ENCODE peak calls at places on chromosome 20, in ten cellular contexts. One of them, this sample, is unnamed.

GRCh38 chr20:1185781-1186334 is 1.1 kb upstream of the TMEM74B start:
- DNase-seq in Peyer's patch: peak; percentile 81
- DNase-seq in GM12865: peak; percentile 57
- DNase-seq in colonic mucosa: peak; percentile 45
- DNase-seq in foreskin fibroblast: peak; percentile 69
- DNase-seq in PC-3: peak; percentile 71
- DNase-seq in astrocyte of the spinal cord: peak; percentile 7
- DNase-seq in BE2C: peak; percentile 40
- DNase-seq in sigmoid colon: no peak
- DNase-seq in AG04450: no peak
- DNase-seq in this sample: no peak

GRCh38 chr20:5205348-5206210 is 78.8 kb downstream of the CDS2 start:
- DNase-seq in astrocyte of the spinal cord: peak; percentile 77
- DNase-seq in Peyer's patch: peak; percentile 74
- DNase-seq in sigmoid colon: peak; percentile 80
- DNase-seq in colonic mucosa: peak; percentile 70
- DNase-seq in GM12865: peak; percentile 80
- DNase-seq in PC-3: peak; percentile 86
- DNase-seq in BE2C: peak; percentile 80
- DNase-seq in foreskin fibroblast: peak; percentile 89
- DNase-seq in AG04450: peak; percentile 47
- DNase-seq in this sample: peak; percentile 59

GRCh38 chr20:57613481-57613921 is 6.7 kb downstream of the ZBP1 start:
- DNase-seq in PC-3: no peak
- DNase-seq in AG04450: no peak
- DNase-seq in astrocyte of the spinal cord: no peak
- DNase-seq in sigmoid colon: no peak
- DNase-seq in foreskin fibroblast: no peak
- DNase-seq in BE2C: no peak
- DNase-seq in colonic mucosa: no peak
- DNase-seq in Peyer's patch: peak; percentile 19
- DNase-seq in GM12865: no peak
- DNase-seq in this sample: no peak

GRCh38 chr20:17610566-17611289 is 40.9 kb downstream of the DSTN start:
- DNase-seq in AG04450: no peak
- DNase-seq in astrocyte of the spinal cord: no peak
- DNase-seq in colonic mucosa: peak; percentile 80
- DNase-seq in GM12865: no peak
- DNase-seq in sigmoid colon: no peak
- DNase-seq in Peyer's patch: peak; percentile 69
- DNase-seq in foreskin fibroblast: peak; percentile 34
- DNase-seq in BE2C: no peak
- DNase-seq in PC-3: no peak
- DNase-seq in this sample: no peak

GRCh38 chr20:20096421-20096820 is 44.1 kb downstream of the CFAP61 start:
- DNase-seq in BE2C: no peak
- DNase-seq in sigmoid colon: no peak
- DNase-seq in astrocyte of the spinal cord: no peak
- DNase-seq in PC-3: no peak
- DNase-seq in AG04450: no peak
- DNase-seq in colonic mucosa: no peak
- DNase-seq in Peyer's patch: no peak
- DNase-seq in GM12865: no peak
- DNase-seq in foreskin fibroblast: peak; percentile 11
- DNase-seq in this sample: no peak

GRCh38 chr20:558117-558516 is 14.5 kb upstream of the CSNK2A1 start:
- DNase-seq in BE2C: no peak
- DNase-seq in GM12865: no peak
- DNase-seq in Peyer's patch: no peak
- DNase-seq in foreskin fibroblast: no peak
- DNase-seq in sigmoid colon: no peak
- DNase-seq in colonic mucosa: no peak
- DNase-seq in AG04450: no peak
- DNase-seq in astrocyte of the spinal cord: no peak
- DNase-seq in PC-3: peak; percentile 37
- DNase-seq in this sample: no peak

GRCh38 chr20:8510808-8511207 is 378.7 kb downstream of the PLCB1 start:
- DNase-seq in foreskin fibroblast: no peak
- DNase-seq in Peyer's patch: no peak
- DNase-seq in GM12865: no peak
- DNase-seq in AG04450: no peak
- DNase-seq in BE2C: no peak
- DNase-seq in astrocyte of the spinal cord: no peak
- DNase-seq in sigmoid colon: no peak
- DNase-seq in PC-3: no peak
- DNase-seq in colonic mucosa: no peak
- DNase-seq in this sample: no peak

GRCh38 chr20:25058051-25058796 is at the start of gene ACSS1:
- DNase-seq in AG04450: no peak
- DNase-seq in PC-3: peak; percentile 31
- DNase-seq in Peyer's patch: peak; percentile 86
- DNase-seq in BE2C: no peak
- DNase-seq in sigmoid colon: peak; percentile 88
- DNase-seq in astrocyte of the spinal cord: peak; percentile 25
- DNase-seq in colonic mucosa: peak; percentile 80
- DNase-seq in foreskin fibroblast: peak; percentile 58
- DNase-seq in GM12865: peak; percentile 94
- DNase-seq in this sample: no peak

GRCh38 chr20:58011106-58011946 is 217.1 kb downstream of the ANKRD60 start:
- DNase-seq in GM12865: no peak
- DNase-seq in Peyer's patch: no peak
- DNase-seq in colonic mucosa: no peak
- DNase-seq in AG04450: no peak
- DNase-seq in foreskin fibroblast: no peak
- DNase-seq in BE2C: no peak
- DNase-seq in astrocyte of the spinal cord: no peak
- DNase-seq in sigmoid colon: no peak
- DNase-seq in PC-3: no peak
- DNase-seq in this sample: no peak

GRCh38 chr20:39263076-39263475 is 300.9 kb downstream of the DHX35 start:
- DNase-seq in PC-3: peak; percentile 33
- DNase-seq in GM12865: no peak
- DNase-seq in AG04450: no peak
- DNase-seq in sigmoid colon: no peak
- DNase-seq in astrocyte of the spinal cord: peak; percentile 2
- DNase-seq in Peyer's patch: no peak
- DNase-seq in BE2C: no peak
- DNase-seq in colonic mucosa: no peak
- DNase-seq in foreskin fibroblast: peak; percentile 2
- DNase-seq in this sample: peak; percentile 2

GRCh38 chr20:56861590-56861989 is 232.5 kb downstream of the TFAP2C start:
- DNase-seq in sigmoid colon: no peak
- DNase-seq in colonic mucosa: no peak
- DNase-seq in AG04450: no peak
- DNase-seq in astrocyte of the spinal cord: no peak
- DNase-seq in foreskin fibroblast: no peak
- DNase-seq in PC-3: no peak
- DNase-seq in GM12865: no peak
- DNase-seq in BE2C: no peak
- DNase-seq in Peyer's patch: no peak
- DNase-seq in this sample: no peak

GRCh38 chr20:33727806-33728205 is 4.0 kb upstream of the ZNF341 start:
- DNase-seq in astrocyte of the spinal cord: no peak
- DNase-seq in Peyer's patch: no peak
- DNase-seq in AG04450: no peak
- DNase-seq in GM12865: no peak
- DNase-seq in BE2C: no peak
- DNase-seq in colonic mucosa: no peak
- DNase-seq in PC-3: no peak
- DNase-seq in foreskin fibroblast: no peak
- DNase-seq in sigmoid colon: no peak
- DNase-seq in this sample: no peak

GRCh38 chr20:17437251-17437650 is 93.9 kb downstream of the BFSP1 start:
- DNase-seq in BE2C: no peak
- DNase-seq in AG04450: no peak
- DNase-seq in sigmoid colon: no peak
- DNase-seq in foreskin fibroblast: no peak
- DNase-seq in PC-3: no peak
- DNase-seq in astrocyte of the spinal cord: no peak
- DNase-seq in colonic mucosa: no peak
- DNase-seq in Peyer's patch: no peak
- DNase-seq in GM12865: no peak
- DNase-seq in this sample: no peak

GRCh38 chr20:50930139-50931047 is 844 bp downstream of the ADNP start:
- DNase-seq in GM12865: peak; percentile 39
- DNase-seq in Peyer's patch: peak; percentile 63
- DNase-seq in BE2C: peak; percentile 24
- DNase-seq in foreskin fibroblast: peak; percentile 24
- DNase-seq in colonic mucosa: peak; percentile 34
- DNase-seq in astrocyte of the spinal cord: no peak
- DNase-seq in sigmoid colon: no peak
- DNase-seq in AG04450: no peak
- DNase-seq in PC-3: no peak
- DNase-seq in this sample: no peak

GRCh38 chr20:50931048-50931305 is 260 bp downstream of the ADNP start:
- DNase-seq in astrocyte of the spinal cord: no peak
- DNase-seq in foreskin fibroblast: no peak
- DNase-seq in colonic mucosa: no peak
- DNase-seq in BE2C: no peak
- DNase-seq in Peyer's patch: no peak
- DNase-seq in GM12865: no peak
- DNase-seq in PC-3: no peak
- DNase-seq in sigmoid colon: no peak
- DNase-seq in AG04450: no peak
- DNase-seq in this sample: no peak

GRCh38 chr20:50931306-50932015 is at the start of gene ADNP:
- DNase-seq in colonic mucosa: peak; percentile 94
- DNase-seq in astrocyte of the spinal cord: peak; percentile 95
- DNase-seq in PC-3: peak; percentile 89
- DNase-seq in sigmoid colon: peak; percentile 96
- DNase-seq in foreskin fibroblast: peak; percentile 94
- DNase-seq in Peyer's patch: peak; percentile 93
- DNase-seq in GM12865: peak; percentile 97
- DNase-seq in AG04450: peak; percentile 61
- DNase-seq in BE2C: peak; percentile 92
- DNase-seq in this sample: peak; percentile 86

GRCh38 chr20:50932881-50933280 is 1.6 kb upstream of the ADNP start:
- DNase-seq in Peyer's patch: no peak
- DNase-seq in PC-3: no peak
- DNase-seq in AG04450: no peak
- DNase-seq in astrocyte of the spinal cord: no peak
- DNase-seq in GM12865: no peak
- DNase-seq in foreskin fibroblast: peak; percentile 52
- DNase-seq in BE2C: no peak
- DNase-seq in colonic mucosa: no peak
- DNase-seq in sigmoid colon: no peak
- DNase-seq in this sample: no peak

GRCh38 chr20:50932016-50932338 is 740 bp upstream of the ADNP start:
- DNase-seq in BE2C: no peak
- DNase-seq in colonic mucosa: no peak
- DNase-seq in Peyer's patch: no peak
- DNase-seq in AG04450: no peak
- DNase-seq in PC-3: no peak
- DNase-seq in sigmoid colon: no peak
- DNase-seq in astrocyte of the spinal cord: no peak
- DNase-seq in foreskin fibroblast: peak; percentile 28
- DNase-seq in GM12865: no peak
- DNase-seq in this sample: no peak
- H3K4me3 ChIP-seq in BE2C: peak overlapping the region; percentile 60
- H3K4me3 ChIP-seq in colonic mucosa: peak overlapping the region; percentile 48
- H3K4me3 ChIP-seq in Peyer's patch: peak overlapping the region; percentile 71
- H3K4me3 ChIP-seq in AG04450: peak overlapping the region; percentile 28
- H3K4me3 ChIP-seq in PC-3: peak overlapping the region; percentile 64
- H3K4me3 ChIP-seq in sigmoid colon: peak overlapping the region; percentile 89
- H3K4me3 ChIP-seq in astrocyte of the spinal cord: peak overlapping the region; percentile 89
- H3K4me3 ChIP-seq in foreskin fibroblast: peak overlapping the region; percentile 38
- H3K4me3 ChIP-seq in GM12865: peak overlapping the region; percentile 59
- H3K4me3 ChIP-seq in this sample: peak overlapping the region; percentile 78

GRCh38 chr20:45497971-45498494 is 17.4 kb downstream of the SPINT3 start:
- DNase-seq in astrocyte of the spinal cord: no peak
- DNase-seq in AG04450: no peak
- DNase-seq in PC-3: peak; percentile 10
- DNase-seq in Peyer's patch: no peak
- DNase-seq in foreskin fibroblast: no peak
- DNase-seq in colonic mucosa: no peak
- DNase-seq in GM12865: no peak
- DNase-seq in BE2C: no peak
- DNase-seq in sigmoid colon: no peak
- DNase-seq in this sample: no peak
- TF ChIP-seq CTCF in astrocyte of the spinal cord: no peak
- TF ChIP-seq CTCF in AG04450: no peak
- TF ChIP-seq CTCF in PC-3: peak; percentile 11
- TF ChIP-seq CTCF in Peyer's patch: no peak
- TF ChIP-seq CTCF in foreskin fibroblast: no peak
- TF ChIP-seq CTCF in colonic mucosa: no peak
- TF ChIP-seq CTCF in GM12865: no peak
- TF ChIP-seq CTCF in BE2C: no peak
- TF ChIP-seq CTCF in sigmoid colon: no peak
- TF ChIP-seq CTCF in this sample: no peak

GRCh38 chr20:44597930-44598329 is 15.6 kb downstream of the PKIG start:
- DNase-seq in PC-3: no peak
- DNase-seq in colonic mucosa: no peak
- DNase-seq in GM12865: no peak
- DNase-seq in AG04450: no peak
- DNase-seq in Peyer's patch: no peak
- DNase-seq in foreskin fibroblast: no peak
- DNase-seq in BE2C: no peak
- DNase-seq in astrocyte of the spinal cord: no peak
- DNase-seq in sigmoid colon: no peak
- DNase-seq in this sample: no peak
- H3K4me3 ChIP-seq in PC-3: no peak overlapping the region
- H3K4me3 ChIP-seq in colonic mucosa: no peak overlapping the region
- H3K4me3 ChIP-seq in GM12865: peak overlapping the region; percentile 57
- H3K4me3 ChIP-seq in AG04450: no peak overlapping the region
- H3K4me3 ChIP-seq in Peyer's patch: no peak overlapping the region
- H3K4me3 ChIP-seq in foreskin fibroblast: no peak overlapping the region
- H3K4me3 ChIP-seq in BE2C: no peak overlapping the region
- H3K4me3 ChIP-seq in astrocyte of the spinal cord: no peak overlapping the region
- H3K4me3 ChIP-seq in sigmoid colon: no peak overlapping the region
- H3K4me3 ChIP-seq in this sample: no peak overlapping the region

GRCh38 chr20:62451970-62452369 is 23.8 kb downstream of the GATA5 start:
- DNase-seq in colonic mucosa: no peak
- DNase-seq in PC-3: no peak
- DNase-seq in foreskin fibroblast: no peak
- DNase-seq in GM12865: no peak
- DNase-seq in Peyer's patch: no peak
- DNase-seq in astrocyte of the spinal cord: no peak
- DNase-seq in AG04450: no peak
- DNase-seq in sigmoid colon: no peak
- DNase-seq in BE2C: no peak
- DNase-seq in this sample: no peak

GRCh38 chr20:62451156-62451767 is 23.9 kb upstream of the RBBP8NL start:
- DNase-seq in BE2C: no peak
- DNase-seq in astrocyte of the spinal cord: no peak
- DNase-seq in GM12865: no peak
- DNase-seq in sigmoid colon: no peak
- DNase-seq in PC-3: no peak
- DNase-seq in foreskin fibroblast: no peak
- DNase-seq in colonic mucosa: no peak
- DNase-seq in AG04450: no peak
- DNase-seq in Peyer's patch: no peak
- DNase-seq in this sample: no peak

GRCh38 chr20:62448788-62449187 is 21.4 kb upstream of the RBBP8NL start:
- DNase-seq in astrocyte of the spinal cord: no peak
- DNase-seq in PC-3: no peak
- DNase-seq in colonic mucosa: no peak
- DNase-seq in BE2C: no peak
- DNase-seq in Peyer's patch: no peak
- DNase-seq in GM12865: no peak
- DNase-seq in sigmoid colon: no peak
- DNase-seq in foreskin fibroblast: no peak
- DNase-seq in AG04450: no peak
- DNase-seq in this sample: no peak

GRCh38 chr20:62448038-62448437 is 20.7 kb upstream of the RBBP8NL start:
- DNase-seq in astrocyte of the spinal cord: no peak
- DNase-seq in foreskin fibroblast: no peak
- DNase-seq in colonic mucosa: no peak
- DNase-seq in GM12865: no peak
- DNase-seq in AG04450: no peak
- DNase-seq in PC-3: no peak
- DNase-seq in BE2C: no peak
- DNase-seq in Peyer's patch: no peak
- DNase-seq in sigmoid colon: no peak
- DNase-seq in this sample: no peak

GRCh38 chr20:62449951-62450815 is 22.8 kb upstream of the RBBP8NL start:
- DNase-seq in sigmoid colon: no peak
- DNase-seq in BE2C: peak; percentile 68
- DNase-seq in AG04450: no peak
- DNase-seq in foreskin fibroblast: no peak
- DNase-seq in astrocyte of the spinal cord: no peak
- DNase-seq in GM12865: no peak
- DNase-seq in PC-3: peak; percentile 32
- DNase-seq in colonic mucosa: peak; percentile 26
- DNase-seq in Peyer's patch: peak; percentile 84
- DNase-seq in this sample: no peak
- TF ChIP-seq CTCF in sigmoid colon: no peak
- TF ChIP-seq CTCF in BE2C: no peak
- TF ChIP-seq CTCF in AG04450: no peak
- TF ChIP-seq CTCF in foreskin fibroblast: no peak
- TF ChIP-seq CTCF in astrocyte of the spinal cord: peak; percentile 13
- TF ChIP-seq CTCF in GM12865: no peak
- TF ChIP-seq CTCF in PC-3: peak; percentile 48
- TF ChIP-seq CTCF in colonic mucosa: peak; percentile 26
- TF ChIP-seq CTCF in Peyer's patch: peak; percentile 80
- TF ChIP-seq CTCF in this sample: no peak

This sample was measured in astrocyte of the cerebellum.